ENCODE peak calls at places on chromosome 19, in ten cellular contexts. A, R, X, P, O, Y, Q, L, U and C are unnamed samples.

GRCh38 chr19:12833747-12834417 is 497 bp downstream of the RTBDN start:
- DNase-seq in A (no peak), R (peak), X (no peak), P (no peak), O (no peak), Y (no peak), Q (no peak), L (peak), U (no peak), C (no peak)

GRCh38 chr19:2619076-2619475 is 83.4 kb downstream of the GNG7 start:
- DNase-seq in A (no peak), R (peak), X (no peak), P (no peak), O (no peak), Y (no peak), Q (no peak), L (no peak), U (no peak), C (no peak)

GRCh38 chr19:44607049-44607448 is 6.3 kb upstream of the IGSF23 start:
- DNase-seq in A (peak), R (no peak), X (no peak), P (peak), O (no peak), Y (no peak), Q (no peak), L (no peak), U (no peak), C (no peak)

GRCh38 chr19:46480409-46480808 is 9.0 kb upstream of the PNMA8A start:
- DNase-seq in A (peak), R (peak), X (peak), P (peak), O (no peak), Y (no peak), Q (no peak), L (no peak), U (no peak), C (peak)

GRCh38 chr19:11578342-11579142 is 1.1 kb upstream of the ACP5 start:
- DNase-seq in A (no peak), R (peak), X (no peak), P (no peak), O (no peak), Y (peak), Q (peak), L (peak), U (no peak), C (no peak)

GRCh38 chr19:771332-771785 is 20.4 kb downstream of the MISP start:
- DNase-seq in A (peak), R (peak), X (peak), P (no peak), O (no peak), Y (no peak), Q (no peak), L (peak), U (no peak), C (no peak)

GRCh38 chr19:5057860-5058259 is 88.9 kb downstream of the KDM4B start:
- DNase-seq in A (no peak), R (peak), X (peak), P (no peak), O (no peak), Y (no peak), Q (no peak), L (no peak), U (no peak), C (no peak)

GRCh38 chr19:6736917-6737283 is 480 bp downstream of the GPR108 start:
- DNase-seq in A (no peak), R (no peak), X (no peak), P (no peak), O (no peak), Y (no peak), Q (no peak), L (peak), U (no peak), C (no peak)

GRCh38 chr19:5539431-5539833 is 28.3 kb downstream of the TINCR start:
- DNase-seq in A (peak), R (no peak), X (no peak), P (no peak), O (no peak), Y (no peak), Q (no peak), L (no peak), U (no peak), C (no peak)

GRCh38 chr19:3494051-3494450 is 6.4 kb downstream of the DOHH start:
- DNase-seq in A (no peak), R (no peak), X (no peak), P (no peak), O (no peak), Y (no peak), Q (no peak), L (no peak), U (no peak), C (no peak)

GRCh38 chr19:35135389-35135909 is 590 bp upstream of the LGI4 start:
- DNase-seq in A (peak), R (peak), X (peak), P (peak), O (peak), Y (peak), Q (peak), L (peak), U (no peak), C (no peak)

GRCh38 chr19:1082165-1082927 is 12.8 kb downstream of the POLR2E start:
- DNase-seq in A (peak), R (no peak), X (peak), P (no peak), O (no peak), Y (no peak), Q (peak), L (no peak), U (no peak), C (no peak)

DNA sequence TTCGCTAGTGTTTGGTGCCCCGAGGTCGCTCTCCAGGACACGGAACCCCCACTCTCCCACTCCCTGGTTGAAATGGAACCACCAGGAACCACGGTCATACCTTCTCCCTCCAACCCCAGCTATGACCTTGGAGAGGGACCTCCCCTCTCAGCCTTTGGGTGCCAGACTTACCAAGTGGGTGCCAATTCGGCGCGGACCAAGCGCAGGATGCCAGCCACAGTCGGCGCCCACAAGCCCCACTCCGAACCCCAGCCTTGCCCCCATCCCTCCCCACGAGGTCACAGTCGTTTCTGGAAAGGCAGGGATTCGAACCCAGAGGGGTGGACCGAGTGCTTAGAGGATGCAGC is 910 bp downstream of the PDE4C start:
- DNase-seq in A (no peak), R (no peak), X (no peak), P (no peak), O (no peak), Y (no peak), Q (no peak), L (no peak), U (no peak), C (no peak)
- H3K4me3 ChIP-seq in A (no peak), R (no peak), X (no peak), P (no peak), O (peak), Y (peak), Q (no peak), L (no peak), U (no peak), C (no peak)

DNA sequence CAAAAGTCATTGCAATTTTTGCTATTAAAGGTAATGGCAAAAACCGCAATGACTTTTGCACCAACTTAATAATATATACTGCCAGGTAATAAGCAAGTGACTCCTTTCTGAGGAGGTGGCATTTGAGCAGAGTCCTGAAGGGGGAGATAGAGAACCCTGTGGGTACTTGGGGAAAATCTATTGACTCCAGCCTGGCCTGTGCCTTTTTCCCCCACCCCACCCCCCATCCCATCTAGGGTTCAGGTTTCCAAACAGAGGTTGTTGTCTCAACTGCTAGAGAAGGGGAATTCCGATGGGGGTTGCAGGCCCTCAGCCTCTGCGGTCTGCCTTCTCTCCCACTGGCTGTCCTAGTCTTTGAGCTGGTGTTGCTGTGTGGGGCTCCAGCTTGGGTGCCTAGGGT is 11.5 kb downstream of the S1PR2 start:
- DNase-seq in A (peak), R (peak), X (no peak), P (no peak), O (no peak), Y (no peak), Q (no peak), L (peak), U (no peak), C (peak)
- TF ChIP-seq CTCF in A (peak), R (peak), X (peak), P (no peak), O (no peak), Y (no peak), Q (no peak), L (peak), U (peak), C (peak)

GRCh38 chr19:18304496-18305312 is 18.2 kb downstream of the LSM4 start:
- DNase-seq in A (peak), R (peak), X (peak), P (peak), O (peak), Y (peak), Q (peak), L (peak), U (no peak), C (no peak)
- H3K4me3 ChIP-seq in A (peak), R (no peak), X (peak), P (peak), O (peak), Y (peak), Q (peak), L (peak), U (peak), C (peak)

GRCh38 chr19:49190781-49191180 is 33.2 kb downstream of the TRPM4 start:
- DNase-seq in A (no peak), R (no peak), X (no peak), P (no peak), O (no peak), Y (no peak), Q (no peak), L (no peak), U (no peak), C (no peak)
- TF ChIP-seq CTCF in A (no peak), R (no peak), X (no peak), P (no peak), O (no peak), Y (no peak), Q (no peak), L (no peak), U (no peak), C (no peak)

DNA sequence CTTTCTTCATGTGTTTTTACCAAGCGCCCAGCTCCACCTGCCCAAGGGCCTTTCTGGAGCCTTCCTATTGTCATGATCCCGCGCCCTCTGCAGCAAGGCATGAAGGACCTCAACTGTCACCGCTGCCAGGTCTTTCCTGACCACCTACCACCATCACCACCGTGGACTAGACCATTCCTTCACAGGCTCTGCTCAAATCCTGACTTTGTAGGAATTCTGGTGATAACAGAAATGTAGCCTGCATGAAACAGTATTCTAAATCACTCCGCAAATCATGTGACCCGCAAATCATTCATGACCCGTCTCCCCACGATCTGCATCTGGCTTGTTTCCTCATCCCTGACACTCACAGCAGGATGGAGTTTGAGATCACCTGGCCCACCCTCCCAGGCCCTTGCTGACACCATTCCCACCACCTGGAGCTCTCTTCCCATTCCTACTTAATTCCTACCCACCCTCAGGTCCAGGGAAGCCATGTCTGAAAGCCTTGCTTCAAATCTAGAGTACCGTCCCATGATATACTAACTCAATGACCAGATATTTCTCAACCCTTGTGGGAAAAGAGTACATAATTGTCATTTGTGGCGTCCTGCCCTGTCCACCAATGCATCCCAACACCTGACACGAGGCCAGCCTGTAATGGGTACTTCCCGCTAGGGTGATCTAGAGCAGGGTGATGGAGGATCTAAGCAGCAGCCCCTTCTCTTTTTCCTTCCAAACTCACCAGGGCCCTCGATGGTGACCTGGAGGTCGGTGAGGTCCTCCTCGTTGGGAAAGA is 1.3 kb downstream of the UBE2S start:
- DNase-seq in A (no peak), R (no peak), X (no peak), P (no peak), O (no peak), Y (no peak), Q (no peak), L (no peak), U (no peak), C (no peak)
- H3K4me3 ChIP-seq in A (peak), R (peak), X (peak), P (peak), O (peak), Y (peak), Q (no peak), L (peak), U (peak), C (peak)

GRCh38 chr19:40144947-40145748 is 46.1 kb upstream of the MAP3K10 start:
- DNase-seq in A (no peak), R (no peak), X (no peak), P (no peak), O (no peak), Y (no peak), Q (no peak), L (no peak), U (no peak), C (no peak)

GRCh38 chr19:40147693-40148347 is 43.4 kb upstream of the MAP3K10 start:
- DNase-seq in A (peak), R (peak), X (peak), P (no peak), O (no peak), Y (no peak), Q (no peak), L (peak), U (peak), C (peak)

GRCh38 chr19:40144151-40144550 is 47.1 kb upstream of the MAP3K10 start:
- DNase-seq in A (no peak), R (no peak), X (no peak), P (no peak), O (no peak), Y (no peak), Q (no peak), L (no peak), U (no peak), C (no peak)

GRCh38 chr19:40150170-40150569 is 41.1 kb upstream of the MAP3K10 start:
- DNase-seq in A (peak), R (peak), X (no peak), P (no peak), O (no peak), Y (no peak), Q (no peak), L (no peak), U (no peak), C (no peak)

GRCh38 chr19:40147338-40147692 is 43.9 kb upstream of the MAP3K10 start:
- DNase-seq in A (no peak), R (no peak), X (no peak), P (no peak), O (no peak), Y (no peak), Q (no peak), L (no peak), U (no peak), C (no peak)
- TF ChIP-seq CTCF in A (no peak), R (no peak), X (no peak), P (no peak), O (no peak), Y (no peak), Q (no peak), L (no peak), U (no peak), C (no peak)

GRCh38 chr19:42422576-42423461 is 4.4 kb downstream of the LIPE start:
- DNase-seq in A (peak), R (no peak), X (no peak), P (no peak), O (no peak), Y (no peak), Q (no peak), L (no peak), U (no peak), C (no peak)

GRCh38 chr19:42420055-42420544 is 7.1 kb downstream of the LIPE start:
- DNase-seq in A (peak), R (peak), X (no peak), P (no peak), O (no peak), Y (no peak), Q (no peak), L (no peak), U (no peak), C (no peak)

GRCh38 chr19:42422092-42422575 is 5.1 kb downstream of the LIPE start:
- DNase-seq in A (no peak), R (no peak), X (no peak), P (no peak), O (no peak), Y (no peak), Q (no peak), L (no peak), U (no peak), C (no peak)

GRCh38 chr19:42421101-42421500 is 6.1 kb downstream of the LIPE start:
- DNase-seq in A (no peak), R (no peak), X (no peak), P (no peak), O (no peak), Y (no peak), Q (no peak), L (no peak), U (no peak), C (no peak)

GRCh38 chr19:42421591-42422031 is 5.6 kb downstream of the LIPE start:
- DNase-seq in A (no peak), R (no peak), X (no peak), P (peak), O (no peak), Y (no peak), Q (no peak), L (peak), U (no peak), C (no peak)
- H3K4me3 ChIP-seq in A (no peak), R (no peak), X (no peak), P (no peak), O (no peak), Y (peak), Q (no peak), L (no peak), U (no peak), C (no peak)

GRCh38 chr19:50413096-50413495 is 5.6 kb upstream of the SPIB start:
- DNase-seq in A (no peak), R (no peak), X (no peak), P (no peak), O (no peak), Y (no peak), Q (no peak), L (no peak), U (no peak), C (no peak)
- TF ChIP-seq CTCF in A (no peak), R (no peak), X (no peak), P (no peak), O (no peak), Y (no peak), Q (no peak), L (no peak), U (no peak), C (no peak)

GRCh38 chr19:8577247-8577646 is at the start of gene MYO1F:
- DNase-seq in A (no peak), R (no peak), X (no peak), P (no peak), O (no peak), Y (peak), Q (peak), L (no peak), U (no peak), C (no peak)

GRCh38 chr19:8578642-8579265 is 1.5 kb upstream of the MYO1F start:
- DNase-seq in A (peak), R (peak), X (peak), P (peak), O (peak), Y (peak), Q (peak), L (peak), U (no peak), C (no peak)

GRCh38 chr19:8575467-8575997 is 1.7 kb downstream of the MYO1F start:
- DNase-seq in A (peak), R (peak), X (peak), P (no peak), O (no peak), Y (no peak), Q (no peak), L (peak), U (no peak), C (no peak)

GRCh38 chr19:8577741-8578140 is 499 bp upstream of the MYO1F start:
- DNase-seq in A (no peak), R (no peak), X (no peak), P (no peak), O (no peak), Y (no peak), Q (no peak), L (no peak), U (no peak), C (no peak)

DNA sequence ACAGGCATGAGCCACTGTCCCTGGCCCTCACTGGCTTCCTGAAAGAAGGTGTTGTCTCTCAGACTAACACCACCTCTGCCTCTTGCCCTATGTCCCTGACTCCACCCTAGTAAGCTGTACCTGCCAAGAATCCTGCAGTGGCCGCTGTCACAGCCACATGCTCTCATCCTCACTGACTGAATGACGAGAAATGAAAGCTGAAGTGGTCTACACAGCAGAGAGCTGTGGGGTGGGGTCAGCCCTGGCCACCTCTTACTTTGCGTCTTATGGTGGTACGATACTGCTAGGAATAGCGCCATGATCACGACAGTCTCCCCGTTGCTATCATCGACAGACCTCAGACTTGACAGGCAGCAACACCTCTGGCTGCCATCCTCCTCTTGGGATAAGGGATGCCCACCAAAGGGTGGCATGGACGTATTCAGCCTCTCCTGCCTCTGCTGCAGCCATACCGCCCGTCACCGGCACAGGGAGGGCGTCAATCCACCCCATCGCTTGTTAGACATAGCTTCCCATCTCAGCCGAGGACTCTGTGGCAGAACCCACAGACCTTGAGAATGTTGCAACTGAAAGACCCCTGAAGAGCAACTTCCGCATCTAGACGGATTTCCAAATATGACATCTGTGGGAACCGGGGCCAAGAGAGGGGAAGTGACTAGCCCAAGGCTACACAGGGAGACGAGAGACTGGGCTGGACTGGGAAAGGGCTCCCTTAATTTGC is 809 bp downstream of the MYO1F start:
- DNase-seq in A (no peak), R (no peak), X (no peak), P (no peak), O (no peak), Y (no peak), Q (peak), L (no peak), U (no peak), C (no peak)
- H3K4me3 ChIP-seq in A (no peak), R (no peak), X (no peak), P (no peak), O (peak), Y (peak), Q (peak), L (no peak), U (no peak), C (no peak)